ENCODE peak calls at places on chromosome 2, in five cellular contexts. C, I, Y, G and P are unnamed samples.

GRCh38 chr2:85902496-85902895 is 13.7 kb upstream of the ST3GAL5 start:
- DNase-seq in C (no peak), I (no peak), Y (no peak), G (no peak), P (no peak)

GRCh38 chr2:39632871-39633270 is 32.8 kb upstream of the TMEM178A start:
- DNase-seq in C (no peak), I (no peak), Y (no peak), G (no peak), P (no peak)

GRCh38 chr2:60862642-60863041 is 18.7 kb upstream of the REL start:
- DNase-seq in C (no peak), I (no peak), Y (no peak), G (no peak), P (no peak)

GRCh38 chr2:220847587-220847986 is 724.5 kb downstream of the EPHA4 start:
- DNase-seq in C (no peak), I (peak; percentile 5), Y (no peak), G (no peak), P (no peak)

GRCh38 chr2:29723255-29724001 is 198.0 kb downstream of the ALK start:
- DNase-seq in C (no peak), I (no peak), Y (peak; percentile 7), G (no peak), P (no peak)

GRCh38 chr2:112916625-112917024 is 5.7 kb downstream of the IL37 start:
- DNase-seq in C (no peak), I (no peak), Y (no peak), G (no peak), P (no peak)

GRCh38 chr2:241695676-241696075 is 6.2 kb upstream of the ING5 start:
- DNase-seq in C (no peak), I (no peak), Y (no peak), G (no peak), P (no peak)

GRCh38 chr2:185201063-185201462 is 537.5 kb upstream of the FSIP2 start:
- DNase-seq in C (no peak), I (no peak), Y (no peak), G (no peak), P (no peak)

GRCh38 chr2:118607663-118608062 is 239.8 kb downstream of the EN1 start:
- DNase-seq in C (no peak), I (no peak), Y (no peak), G (no peak), P (no peak)

GRCh38 chr2:211802611-211803010 is 736.0 kb downstream of the ERBB4 start:
- DNase-seq in C (no peak), I (no peak), Y (no peak), G (no peak), P (no peak)

GRCh38 chr2:202378661-202379338 is 2.7 kb downstream of the BMPR2 start:
- DNase-seq in C (no peak), I (no peak), Y (no peak), G (no peak), P (no peak)

GRCh38 chr2:181785677-181786344 is 105.5 kb upstream of the NEUROD1 start:
- DNase-seq in C (no peak), I (peak; percentile 53), Y (no peak), G (no peak), P (no peak)

GRCh38 chr2:233072838-233073237 is 12.7 kb downstream of the INPP5D start:
- DNase-seq in C (no peak), I (no peak), Y (no peak), G (no peak), P (no peak)

GRCh38 chr2:7510353-7510752 is 593.1 kb downstream of the RNF144A start:
- DNase-seq in C (no peak), I (no peak), Y (no peak), G (no peak), P (no peak)

GRCh38 chr2:45190481-45190880 is 181.2 kb upstream of the SIX2 start:
- DNase-seq in C (no peak), I (no peak), Y (no peak), G (no peak), P (no peak)

GRCh38 chr2:205058409-205058808 is 513.1 kb downstream of the PARD3B start:
- DNase-seq in C (no peak), I (no peak), Y (no peak), G (no peak), P (no peak)

GRCh38 chr2:54503192-54503591 is 47.1 kb downstream of the SPTBN1 start:
- DNase-seq in C (no peak), I (peak; percentile 32), Y (peak; percentile 28), G (peak; percentile 37), P (no peak)

GRCh38 chr2:162609798-162610197 is 228.8 kb downstream of the KCNH7 start:
- DNase-seq in C (no peak), I (no peak), Y (no peak), G (no peak), P (no peak)

GRCh38 chr2:73255007-73255644 is 21.0 kb downstream of the CCT7 start:
- DNase-seq in C (no peak), I (no peak), Y (no peak), G (no peak), P (no peak)

GRCh38 chr2:224359569-224359968 is 42.3 kb downstream of the FAM124B start:
- DNase-seq in C (no peak), I (no peak), Y (no peak), G (no peak), P (no peak)

GRCh38 chr2:159961005-159961404 is 101.4 kb downstream of the PLA2R1 start:
- DNase-seq in C (no peak), I (no peak), Y (no peak), G (no peak), P (no peak)

GRCh38 chr2:29528891-29529520 is 392.4 kb downstream of the ALK start:
- DNase-seq in C (no peak), I (peak; percentile 53), Y (peak; percentile 42), G (no peak), P (no peak)

GRCh38 chr2:163341426-163341825 is 394.4 kb downstream of the FIGN start:
- DNase-seq in C (no peak), I (no peak), Y (no peak), G (no peak), P (no peak)

GRCh38 chr2:231928481-231928880 is 2.3 kb upstream of the NPPC start:
- DNase-seq in C (no peak), I (no peak), Y (no peak), G (no peak), P (no peak)
- TF ChIP-seq CTCF in C (no peak), I (no peak), Y (no peak), G (no peak), P (no peak)

GRCh38 chr2:35428548-35428947 is 927.0 kb upstream of the CRIM1 start:
- DNase-seq in C (no peak), I (peak; percentile 53), Y (peak; percentile 10), G (peak; percentile 23), P (no peak)
- TF ChIP-seq CTCF in C (no peak), I (peak; percentile 50), Y (no peak), G (peak; percentile 13), P (peak; percentile 40)

GRCh38 chr2:123095219-123095618 is 929.9 kb upstream of the CNTNAP5 start:
- DNase-seq in C (no peak), I (no peak), Y (no peak), G (no peak), P (no peak)

GRCh38 chr2:123091471-123091870 is 933.6 kb upstream of the CNTNAP5 start:
- DNase-seq in C (no peak), I (no peak), Y (no peak), G (no peak), P (no peak)

GRCh38 chr2:123098618-123099017 is 926.5 kb upstream of the CNTNAP5 start:
- DNase-seq in C (no peak), I (no peak), Y (no peak), G (no peak), P (no peak)

DNA sequence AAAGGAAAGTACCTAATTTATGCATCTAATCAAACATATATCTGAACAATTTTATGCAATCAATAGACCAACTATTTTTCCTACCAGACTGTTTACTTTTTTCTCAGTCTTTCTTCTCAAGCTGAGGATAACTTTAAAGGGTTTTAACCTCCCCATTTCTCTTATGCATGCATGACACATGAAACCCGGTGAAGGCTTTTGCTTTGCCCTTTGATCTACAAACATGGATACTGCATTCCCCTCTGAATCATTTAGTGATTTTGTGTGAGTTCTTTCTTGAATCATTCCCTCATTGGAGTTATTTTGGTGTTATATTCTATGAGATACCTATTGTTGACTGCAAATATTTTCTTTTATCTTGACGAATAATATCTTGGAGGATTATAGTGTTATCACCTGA is 931.9 kb upstream of the CNTNAP5 start:
- DNase-seq in C (no peak), I (no peak), Y (no peak), G (no peak), P (no peak)
- TF ChIP-seq CTCF in C (no peak), I (no peak), Y (no peak), G (no peak), P (no peak)

GRCh38 chr2:47048801-47049480 is 106.2 kb downstream of the STPG4 start:
- DNase-seq in C (no peak), I (no peak), Y (no peak), G (no peak), P (no peak)
- TF ChIP-seq CTCF in C (no peak), I (no peak), Y (no peak), G (no peak), P (no peak)

GRCh38 chr2:164840930-164841718 is 499 bp downstream of the COBLL1 start:
- DNase-seq in C (peak; percentile 74), I (peak; percentile 93), Y (peak; percentile 81), G (peak; percentile 86), P (peak; percentile 47)
- TF ChIP-seq CTCF in C (no peak), I (peak; percentile 30), Y (no peak), G (no peak), P (no peak)

GRCh38 chr2:207008105-207008990 is 69.0 kb downstream of the CPO start:
- DNase-seq in C (no peak), I (no peak), Y (no peak), G (no peak), P (no peak)
- TF ChIP-seq CTCF in C (no peak), I (no peak), Y (no peak), G (no peak), P (peak; percentile 39)